ENCODE peak calls at places on chromosomes 2 and 18, in ten cellular contexts. One of them, this sample, is unnamed.

GRCh38 chr2:24489942-24490673 is 946 bp upstream of the NCOA1 start:
- DNase-seq in breast epithelium: no peak
- DNase-seq in uterus: peak; percentile 29
- DNase-seq in fibroblast of the aortic adventitia: no peak
- DNase-seq in stimulated activated CD4-positive, alpha-beta T cell treated with anti-CD3 and anti-CD28 coated beads, Interleukin-2, amount 100 ng/mL, for 4 hours: no peak
- DNase-seq in choroid plexus epithelial cell: peak; percentile 38
- DNase-seq in stimulated activated CD8-positive, alpha-beta memory T cell treated with anti-CD3 and anti-CD28 coated beads, Interleukin-2, amount 100 ng/mL, for 1 hour: no peak
- DNase-seq in fibroblast of the conjunctiva: no peak
- DNase-seq in activated gamma-delta T cell treated with Interleukin-2 at 50 U/mL for 16 hours: no peak
- DNase-seq in GM04503: no peak
- DNase-seq in this sample: no peak

GRCh38 chr2:207487650-207488315 is 42.0 kb upstream of the CREB1 start:
- DNase-seq in stimulated activated CD8-positive, alpha-beta memory T cell treated with anti-CD3 and anti-CD28 coated beads, Interleukin-2, amount 100 ng/mL, for 1 hour: no peak
- DNase-seq in breast epithelium: no peak
- DNase-seq in activated gamma-delta T cell treated with Interleukin-2 at 50 U/mL for 16 hours: no peak
- DNase-seq in uterus: no peak
- DNase-seq in stimulated activated CD4-positive, alpha-beta T cell treated with anti-CD3 and anti-CD28 coated beads, Interleukin-2, amount 100 ng/mL, for 4 hours: no peak
- DNase-seq in fibroblast of the aortic adventitia: peak; percentile 89
- DNase-seq in fibroblast of the conjunctiva: peak; percentile 80
- DNase-seq in GM04503: peak; percentile 71
- DNase-seq in choroid plexus epithelial cell: peak; percentile 94
- DNase-seq in this sample: no peak

GRCh38 chr2:125979886-125980285 is 676.1 kb upstream of the GYPC start:
- DNase-seq in activated gamma-delta T cell treated with Interleukin-2 at 50 U/mL for 16 hours: no peak
- DNase-seq in stimulated activated CD4-positive, alpha-beta T cell treated with anti-CD3 and anti-CD28 coated beads, Interleukin-2, amount 100 ng/mL, for 4 hours: no peak
- DNase-seq in uterus: no peak
- DNase-seq in stimulated activated CD8-positive, alpha-beta memory T cell treated with anti-CD3 and anti-CD28 coated beads, Interleukin-2, amount 100 ng/mL, for 1 hour: no peak
- DNase-seq in breast epithelium: no peak
- DNase-seq in choroid plexus epithelial cell: no peak
- DNase-seq in GM04503: no peak
- DNase-seq in fibroblast of the conjunctiva: no peak
- DNase-seq in fibroblast of the aortic adventitia: no peak
- DNase-seq in this sample: no peak

GRCh38 chr18:8990276-8991031 is 112.0 kb upstream of the NDUFV2 start:
- DNase-seq in uterus: no peak
- DNase-seq in stimulated activated CD4-positive, alpha-beta T cell treated with anti-CD3 and anti-CD28 coated beads, Interleukin-2, amount 100 ng/mL, for 4 hours: no peak
- DNase-seq in fibroblast of the conjunctiva: no peak
- DNase-seq in choroid plexus epithelial cell: no peak
- DNase-seq in activated gamma-delta T cell treated with Interleukin-2 at 50 U/mL for 16 hours: no peak
- DNase-seq in fibroblast of the aortic adventitia: peak; percentile 20
- DNase-seq in stimulated activated CD8-positive, alpha-beta memory T cell treated with anti-CD3 and anti-CD28 coated beads, Interleukin-2, amount 100 ng/mL, for 1 hour: no peak
- DNase-seq in GM04503: no peak
- DNase-seq in breast epithelium: peak; percentile 61
- DNase-seq in this sample: no peak

GRCh38 chr2:187504312-187504921 is 49.8 kb downstream of the TFPI start:
- DNase-seq in stimulated activated CD8-positive, alpha-beta memory T cell treated with anti-CD3 and anti-CD28 coated beads, Interleukin-2, amount 100 ng/mL, for 1 hour: no peak
- DNase-seq in GM04503: no peak
- DNase-seq in breast epithelium: no peak
- DNase-seq in activated gamma-delta T cell treated with Interleukin-2 at 50 U/mL for 16 hours: no peak
- DNase-seq in stimulated activated CD4-positive, alpha-beta T cell treated with anti-CD3 and anti-CD28 coated beads, Interleukin-2, amount 100 ng/mL, for 4 hours: no peak
- DNase-seq in fibroblast of the conjunctiva: no peak
- DNase-seq in uterus: no peak
- DNase-seq in choroid plexus epithelial cell: no peak
- DNase-seq in fibroblast of the aortic adventitia: no peak
- DNase-seq in this sample: no peak

GRCh38 chr2:37573406-37573805 is 98.0 kb downstream of the CDC42EP3 start:
- DNase-seq in uterus: no peak
- DNase-seq in stimulated activated CD4-positive, alpha-beta T cell treated with anti-CD3 and anti-CD28 coated beads, Interleukin-2, amount 100 ng/mL, for 4 hours: no peak
- DNase-seq in choroid plexus epithelial cell: peak; percentile 69
- DNase-seq in stimulated activated CD8-positive, alpha-beta memory T cell treated with anti-CD3 and anti-CD28 coated beads, Interleukin-2, amount 100 ng/mL, for 1 hour: no peak
- DNase-seq in fibroblast of the conjunctiva: no peak
- DNase-seq in fibroblast of the aortic adventitia: peak; percentile 59
- DNase-seq in GM04503: no peak
- DNase-seq in activated gamma-delta T cell treated with Interleukin-2 at 50 U/mL for 16 hours: no peak
- DNase-seq in breast epithelium: no peak
- DNase-seq in this sample: no peak

GRCh38 chr2:157838442-157839161 is 37.5 kb downstream of the ACVR1 start:
- DNase-seq in stimulated activated CD4-positive, alpha-beta T cell treated with anti-CD3 and anti-CD28 coated beads, Interleukin-2, amount 100 ng/mL, for 4 hours: peak; percentile 3
- DNase-seq in activated gamma-delta T cell treated with Interleukin-2 at 50 U/mL for 16 hours: no peak
- DNase-seq in uterus: peak; percentile 32
- DNase-seq in fibroblast of the conjunctiva: peak; percentile 66
- DNase-seq in breast epithelium: no peak
- DNase-seq in fibroblast of the aortic adventitia: peak; percentile 68
- DNase-seq in GM04503: no peak
- DNase-seq in stimulated activated CD8-positive, alpha-beta memory T cell treated with anti-CD3 and anti-CD28 coated beads, Interleukin-2, amount 100 ng/mL, for 1 hour: no peak
- DNase-seq in choroid plexus epithelial cell: peak; percentile 92
- DNase-seq in this sample: no peak

GRCh38 chr2:58762176-58762781 is 521.2 kb upstream of the FANCL start:
- DNase-seq in breast epithelium: peak; percentile 40
- DNase-seq in stimulated activated CD4-positive, alpha-beta T cell treated with anti-CD3 and anti-CD28 coated beads, Interleukin-2, amount 100 ng/mL, for 4 hours: no peak
- DNase-seq in fibroblast of the conjunctiva: peak; percentile 27
- DNase-seq in activated gamma-delta T cell treated with Interleukin-2 at 50 U/mL for 16 hours: no peak
- DNase-seq in stimulated activated CD8-positive, alpha-beta memory T cell treated with anti-CD3 and anti-CD28 coated beads, Interleukin-2, amount 100 ng/mL, for 1 hour: no peak
- DNase-seq in fibroblast of the aortic adventitia: peak; percentile 20
- DNase-seq in GM04503: peak; percentile 26
- DNase-seq in uterus: no peak
- DNase-seq in choroid plexus epithelial cell: peak; percentile 79
- DNase-seq in this sample: no peak

GRCh38 chr2:172408143-172408766 is 19.1 kb upstream of the ITGA6 start:
- DNase-seq in stimulated activated CD8-positive, alpha-beta memory T cell treated with anti-CD3 and anti-CD28 coated beads, Interleukin-2, amount 100 ng/mL, for 1 hour: no peak
- DNase-seq in fibroblast of the conjunctiva: no peak
- DNase-seq in uterus: no peak
- DNase-seq in breast epithelium: peak; percentile 66
- DNase-seq in choroid plexus epithelial cell: no peak
- DNase-seq in stimulated activated CD4-positive, alpha-beta T cell treated with anti-CD3 and anti-CD28 coated beads, Interleukin-2, amount 100 ng/mL, for 4 hours: no peak
- DNase-seq in fibroblast of the aortic adventitia: no peak
- DNase-seq in GM04503: no peak
- DNase-seq in activated gamma-delta T cell treated with Interleukin-2 at 50 U/mL for 16 hours: no peak
- DNase-seq in this sample: peak; percentile 86

GRCh38 chr18:8752329-8752728 is 47.0 kb downstream of the MTCL1 start:
- DNase-seq in activated gamma-delta T cell treated with Interleukin-2 at 50 U/mL for 16 hours: no peak
- DNase-seq in uterus: no peak
- DNase-seq in GM04503: no peak
- DNase-seq in fibroblast of the aortic adventitia: peak; percentile 56
- DNase-seq in stimulated activated CD4-positive, alpha-beta T cell treated with anti-CD3 and anti-CD28 coated beads, Interleukin-2, amount 100 ng/mL, for 4 hours: no peak
- DNase-seq in breast epithelium: no peak
- DNase-seq in fibroblast of the conjunctiva: no peak
- DNase-seq in choroid plexus epithelial cell: peak; percentile 48
- DNase-seq in stimulated activated CD8-positive, alpha-beta memory T cell treated with anti-CD3 and anti-CD28 coated beads, Interleukin-2, amount 100 ng/mL, for 1 hour: no peak
- DNase-seq in this sample: no peak

GRCh38 chr2:133680399-133681044 is 112.3 kb upstream of the NCKAP5 start:
- DNase-seq in stimulated activated CD8-positive, alpha-beta memory T cell treated with anti-CD3 and anti-CD28 coated beads, Interleukin-2, amount 100 ng/mL, for 1 hour: no peak
- DNase-seq in choroid plexus epithelial cell: no peak
- DNase-seq in uterus: no peak
- DNase-seq in activated gamma-delta T cell treated with Interleukin-2 at 50 U/mL for 16 hours: no peak
- DNase-seq in breast epithelium: no peak
- DNase-seq in GM04503: no peak
- DNase-seq in stimulated activated CD4-positive, alpha-beta T cell treated with anti-CD3 and anti-CD28 coated beads, Interleukin-2, amount 100 ng/mL, for 4 hours: no peak
- DNase-seq in fibroblast of the conjunctiva: no peak
- DNase-seq in fibroblast of the aortic adventitia: no peak
- DNase-seq in this sample: no peak

GRCh38 chr18:70289351-70290330 is 796 bp downstream of the SOCS6 start:
- DNase-seq in breast epithelium: no peak
- DNase-seq in activated gamma-delta T cell treated with Interleukin-2 at 50 U/mL for 16 hours: no peak
- DNase-seq in fibroblast of the conjunctiva: no peak
- DNase-seq in stimulated activated CD4-positive, alpha-beta T cell treated with anti-CD3 and anti-CD28 coated beads, Interleukin-2, amount 100 ng/mL, for 4 hours: no peak
- DNase-seq in fibroblast of the aortic adventitia: peak; percentile 38
- DNase-seq in choroid plexus epithelial cell: peak; percentile 45
- DNase-seq in uterus: no peak
- DNase-seq in stimulated activated CD8-positive, alpha-beta memory T cell treated with anti-CD3 and anti-CD28 coated beads, Interleukin-2, amount 100 ng/mL, for 1 hour: no peak
- DNase-seq in GM04503: no peak
- DNase-seq in this sample: no peak

GRCh38 chr2:186533717-186534116 is 47.7 kb downstream of the ZC3H15 start:
- DNase-seq in choroid plexus epithelial cell: no peak
- DNase-seq in activated gamma-delta T cell treated with Interleukin-2 at 50 U/mL for 16 hours: no peak
- DNase-seq in fibroblast of the conjunctiva: no peak
- DNase-seq in stimulated activated CD4-positive, alpha-beta T cell treated with anti-CD3 and anti-CD28 coated beads, Interleukin-2, amount 100 ng/mL, for 4 hours: no peak
- DNase-seq in breast epithelium: no peak
- DNase-seq in uterus: no peak
- DNase-seq in fibroblast of the aortic adventitia: no peak
- DNase-seq in GM04503: no peak
- DNase-seq in stimulated activated CD8-positive, alpha-beta memory T cell treated with anti-CD3 and anti-CD28 coated beads, Interleukin-2, amount 100 ng/mL, for 1 hour: no peak
- DNase-seq in this sample: no peak

This sample was measured in RWPE2.